ENCODE peak calls at places on chromosomes 16 and 17, in four cellular contexts. G is GM23338, S is tibial nerve, P is HCT116. U is an unnamed sample. For H3K4me1, the result is how much of the 10 kb centered on the place peaks cover.

GRCh38 chr17:66713533-66714042 is 121.3 kb upstream of the CACNG5 start:
- DNase-seq in G (no peak), S (no peak), P (no peak), U (no peak)

GRCh38 chr17:27810211-27810901 is 10.0 kb upstream of the NOS2 start:
- DNase-seq in G (peak), S (no peak), P (no peak), U (no peak)

GRCh38 chr16:58127634-58128033 is 1.5 kb downstream of the CFAP20 start:
- DNase-seq in G (no peak), S (no peak), P (no peak), U (no peak)

GRCh38 chr17:2852729-2853110 is 56.5 kb downstream of the RAP1GAP2 start:
- DNase-seq in G (peak), S (no peak), P (no peak), U (no peak)

GRCh38 chr17:29929006-29929543 is 953 bp downstream of the SSH2 start:
- DNase-seq in G (peak), S (no peak), P (no peak), U (no peak)

GRCh38 chr16:70254965-70255286 is 3.2 kb upstream of the EXOSC6 start:
- DNase-seq in G (no peak), S (no peak), P (no peak), U (no peak)

GRCh38 chr16:47732806-47733150 is 271.6 kb downstream of the PHKB start:
- DNase-seq in G (peak), S (no peak), P (peak), U (no peak)

GRCh38 chr17:1035546-1036170 is 38.7 kb downstream of the TIMM22 start:
- DNase-seq in G (no peak), S (no peak), P (no peak), U (no peak)

GRCh38 chr17:61369751-61370150 is 29.9 kb upstream of the TBX2 start:
- DNase-seq in G (no peak), S (no peak), P (no peak), U (no peak)

GRCh38 chr17:70078549-70078948 is 3.5 kb downstream of the KCNJ16 start:
- DNase-seq in G (no peak), S (no peak), P (no peak), U (no peak)

GRCh38 chr16:14527411-14528044 is 102.5 kb downstream of the PARN start:
- DNase-seq in G (no peak), S (peak), P (no peak), U (no peak)

GRCh38 chr16:57299009-57299718 is 14.7 kb upstream of the PLLP start:
- DNase-seq in G (peak), S (no peak), P (no peak), U (peak)

GRCh38 chr16:87968541-87968940 is 17.3 kb downstream of the BANP start:
- DNase-seq in G (no peak), S (no peak), P (no peak), U (no peak)

GRCh38 chr17:17855334-17855725 is 18.5 kb upstream of the SREBF1 start:
- DNase-seq in G (no peak), S (no peak), P (no peak), U (no peak)
- H3K4me1 ChIP-seq in G (under half), S (under half), P (under half), U (under half)

GRCh38 chr16:83714286-83714685 is 93.5 kb upstream of the HSBP1 start:
- DNase-seq in G (no peak), S (no peak), P (no peak), U (no peak)

GRCh38 chr16:83715217-83715920 is 92.4 kb upstream of the HSBP1 start:
- DNase-seq in G (no peak), S (no peak), P (no peak), U (peak)

GRCh38 chr16:83717814-83718213 is 90.0 kb upstream of the HSBP1 start:
- DNase-seq in G (no peak), S (no peak), P (no peak), U (no peak)

GRCh38 chr16:83720213-83720612 is 87.6 kb upstream of the HSBP1 start:
- DNase-seq in G (no peak), S (no peak), P (no peak), U (no peak)

DNA sequence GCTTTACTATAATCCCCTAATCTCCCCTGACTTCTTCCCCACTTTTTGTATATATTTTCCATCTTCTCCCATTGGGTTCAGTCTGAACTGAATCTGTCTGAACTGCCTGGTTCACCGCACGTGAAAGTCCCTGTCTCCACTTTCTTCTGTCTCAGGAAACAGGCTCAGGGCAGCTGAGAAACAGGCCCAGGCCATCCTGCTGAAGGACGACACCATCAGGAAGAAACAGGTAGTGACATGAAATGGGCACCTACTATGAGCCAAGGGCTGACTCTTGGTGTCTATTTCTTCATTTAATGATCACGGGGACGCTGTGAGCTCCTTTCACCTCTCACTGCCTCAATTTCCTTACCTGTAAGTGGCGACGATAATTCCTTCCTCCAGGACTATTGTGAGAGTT is 90.5 kb upstream of the HSBP1 start:
- DNase-seq in G (peak), S (no peak), P (no peak), U (no peak)
- TF ChIP-seq CTCF in G (peak), S (no peak), P (peak), U (no peak)

GRCh38 chr16:82016268-82016667 is 5.0 kb upstream of the SDR42E1 start:
- DNase-seq in G (peak), S (peak), P (peak), U (no peak)
- H3K4me3 ChIP-seq in G (no peak), S (no peak), P (peak), U (peak)

DNA sequence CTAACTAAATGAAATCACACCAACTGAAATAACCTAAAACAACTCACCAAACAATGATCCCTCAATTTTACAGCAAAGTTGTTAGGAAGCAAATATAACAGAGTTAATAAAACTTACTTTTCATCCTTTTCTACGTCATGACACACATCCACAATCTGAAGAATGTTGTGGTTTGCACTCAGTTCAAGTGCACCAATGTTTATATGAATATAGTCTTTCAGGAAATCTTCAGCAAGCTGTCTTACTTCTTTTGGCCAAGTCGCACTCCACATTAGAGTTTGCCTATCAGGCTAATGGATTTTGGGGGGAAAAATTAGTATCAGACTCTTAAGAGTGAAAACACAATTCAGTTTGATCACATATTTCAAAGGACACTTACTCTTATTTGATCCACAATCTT is 3.3 kb downstream of the DDX5 start:
- DNase-seq in G (no peak), S (no peak), P (no peak), U (no peak)
- H3K4me1 ChIP-seq in G (under half), S (under half), P (under half), U (half or more)

GRCh38 chr16:67015317-67015731 is 13.6 kb upstream of the CBFB start:
- DNase-seq in G (no peak), S (no peak), P (peak), U (peak)
- TF ChIP-seq CTCF in G (peak), S (no peak), P (peak), U (no peak)

GRCh38 chr16:19084139-19084538 is 16.7 kb downstream of the COQ7 start:
- DNase-seq in G (no peak), S (no peak), P (no peak), U (no peak)

GRCh38 chr16:19088341-19088916 is 21.0 kb downstream of the COQ7 start:
- DNase-seq in G (no peak), S (no peak), P (no peak), U (no peak)

GRCh38 chr16:19084879-19085278 is 17.5 kb downstream of the COQ7 start:
- DNase-seq in G (no peak), S (no peak), P (no peak), U (no peak)

GRCh38 chr16:19085679-19086200 is 18.3 kb downstream of the COQ7 start:
- DNase-seq in G (no peak), S (peak), P (no peak), U (no peak)

GRCh38 chr16:19086322-19087199 is 19.1 kb downstream of the COQ7 start:
- DNase-seq in G (peak), S (peak), P (peak), U (peak)
- H3K4me3 ChIP-seq in G (peak), S (peak), P (peak), U (peak)

DNA sequence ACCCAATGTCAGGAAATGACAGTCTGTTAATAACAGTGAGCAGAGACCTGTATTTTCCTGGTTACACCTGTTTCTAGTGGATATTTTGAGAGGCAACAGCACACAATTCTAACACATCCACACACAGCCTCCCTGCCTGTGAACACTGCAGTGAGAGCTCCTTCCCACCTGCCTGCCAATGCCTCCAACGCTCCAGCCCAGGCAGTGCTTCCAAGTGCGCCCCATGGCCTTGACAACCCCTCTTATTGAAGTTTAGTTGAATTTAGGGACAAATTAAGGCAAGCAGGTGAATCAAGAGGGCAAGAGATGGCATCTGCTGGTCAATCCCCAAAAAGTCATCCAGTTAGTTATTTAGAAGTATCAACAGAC is 4.7 kb upstream of the MXRA7 start:
- DNase-seq in G (no peak), S (no peak), P (no peak), U (no peak)
- H3K4me1 ChIP-seq in G (under half), S (under half), P (under half), U (under half)

GRCh38 chr16:2047330-2048115 is at the start of the genes NTHL1 and TSC2:
- DNase-seq in G (peak), S (peak), P (peak), U (peak)
- TF ChIP-seq CTCF in G (peak), S (peak), P (peak), U (peak)

U was measured in lower lobe of right lung.